ENCODE peak calls at places on chromosomes 5 and 9, in seven cellular contexts. One of them, this sample, is unnamed.
A peak's percentile ranks its signal among the peaks of the same experiment; 100 is the strongest.

GRCh38 chr5:150487199-150488061 is 20.5 kb upstream of the NDST1 start:
- DNase-seq in GM19239: peak; percentile 38
- DNase-seq in NCI-H524: peak; percentile 79
- DNase-seq in endothelial cell of umbilical vein: peak; percentile 35
- DNase-seq in stimulated activated naive B cell treated with anti-CD40 and anti-IgM and Interleukin-4, amounts not matched to agents 10 μg/mL and 1 μg/mL and 100 μg/mL, for 72 hours: no peak
- DNase-seq in progenitor cell of endocrine pancreas: no peak
- DNase-seq in mucosa of gallbladder: no peak
- DNase-seq in this sample: no peak

GRCh38 chr9:86126998-86127972 is 27.9 kb upstream of the GOLM1 start:
- DNase-seq in endothelial cell of umbilical vein: no peak
- DNase-seq in stimulated activated naive B cell treated with anti-CD40 and anti-IgM and Interleukin-4, amounts not matched to agents 10 μg/mL and 1 μg/mL and 100 μg/mL, for 72 hours: no peak
- DNase-seq in mucosa of gallbladder: peak; percentile 94
- DNase-seq in GM19239: no peak
- DNase-seq in progenitor cell of endocrine pancreas: peak; percentile 75
- DNase-seq in NCI-H524: peak; percentile 21
- DNase-seq in this sample: no peak

GRCh38 chr5:130237721-130238120 is 333.5 kb downstream of the CHSY3 start:
- DNase-seq in GM19239: no peak
- DNase-seq in mucosa of gallbladder: no peak
- DNase-seq in progenitor cell of endocrine pancreas: no peak
- DNase-seq in endothelial cell of umbilical vein: peak; percentile 87
- DNase-seq in stimulated activated naive B cell treated with anti-CD40 and anti-IgM and Interleukin-4, amounts not matched to agents 10 μg/mL and 1 μg/mL and 100 μg/mL, for 72 hours: no peak
- DNase-seq in NCI-H524: no peak
- DNase-seq in this sample: no peak

GRCh38 chr5:1108008-1108864 is 3.6 kb downstream of the SLC12A7 start:
- DNase-seq in progenitor cell of endocrine pancreas: no peak
- DNase-seq in stimulated activated naive B cell treated with anti-CD40 and anti-IgM and Interleukin-4, amounts not matched to agents 10 μg/mL and 1 μg/mL and 100 μg/mL, for 72 hours: no peak
- DNase-seq in endothelial cell of umbilical vein: no peak
- DNase-seq in NCI-H524: no peak
- DNase-seq in mucosa of gallbladder: no peak
- DNase-seq in GM19239: no peak
- DNase-seq in this sample: no peak

GRCh38 chr5:143674469-143674786 is 137.5 kb upstream of the HMHB1 start:
- DNase-seq in endothelial cell of umbilical vein: no peak
- DNase-seq in mucosa of gallbladder: no peak
- DNase-seq in progenitor cell of endocrine pancreas: no peak
- DNase-seq in NCI-H524: no peak
- DNase-seq in stimulated activated naive B cell treated with anti-CD40 and anti-IgM and Interleukin-4, amounts not matched to agents 10 μg/mL and 1 μg/mL and 100 μg/mL, for 72 hours: no peak
- DNase-seq in GM19239: no peak
- DNase-seq in this sample: no peak

GRCh38 chr5:148486456-148486855 is 102.7 kb downstream of the FBXO38 start:
- DNase-seq in mucosa of gallbladder: no peak
- DNase-seq in stimulated activated naive B cell treated with anti-CD40 and anti-IgM and Interleukin-4, amounts not matched to agents 10 μg/mL and 1 μg/mL and 100 μg/mL, for 72 hours: no peak
- DNase-seq in NCI-H524: no peak
- DNase-seq in progenitor cell of endocrine pancreas: no peak
- DNase-seq in GM19239: no peak
- DNase-seq in endothelial cell of umbilical vein: no peak
- DNase-seq in this sample: no peak

GRCh38 chr5:163503106-163504090 is 2.0 kb upstream of the MAT2B start:
- DNase-seq in NCI-H524: peak; percentile 19
- DNase-seq in GM19239: peak; percentile 16
- DNase-seq in mucosa of gallbladder: peak; percentile 62
- DNase-seq in endothelial cell of umbilical vein: peak; percentile 86
- DNase-seq in stimulated activated naive B cell treated with anti-CD40 and anti-IgM and Interleukin-4, amounts not matched to agents 10 μg/mL and 1 μg/mL and 100 μg/mL, for 72 hours: peak; percentile 12
- DNase-seq in progenitor cell of endocrine pancreas: no peak
- DNase-seq in this sample: peak; percentile 36

GRCh38 chr5:177434437-177434836 is 8.0 kb downstream of the GRK6 start:
- DNase-seq in NCI-H524: no peak
- DNase-seq in stimulated activated naive B cell treated with anti-CD40 and anti-IgM and Interleukin-4, amounts not matched to agents 10 μg/mL and 1 μg/mL and 100 μg/mL, for 72 hours: no peak
- DNase-seq in mucosa of gallbladder: no peak
- DNase-seq in progenitor cell of endocrine pancreas: no peak
- DNase-seq in endothelial cell of umbilical vein: no peak
- DNase-seq in GM19239: no peak
- DNase-seq in this sample: peak; percentile 43

GRCh38 chr9:107739601-107740082 is 250.1 kb upstream of the KLF4 start:
- DNase-seq in NCI-H524: no peak
- DNase-seq in GM19239: no peak
- DNase-seq in progenitor cell of endocrine pancreas: no peak
- DNase-seq in mucosa of gallbladder: no peak
- DNase-seq in endothelial cell of umbilical vein: no peak
- DNase-seq in stimulated activated naive B cell treated with anti-CD40 and anti-IgM and Interleukin-4, amounts not matched to agents 10 μg/mL and 1 μg/mL and 100 μg/mL, for 72 hours: no peak
- DNase-seq in this sample: no peak

GRCh38 chr9:77304543-77304942 is 127.2 kb downstream of the VPS13A start:
- DNase-seq in mucosa of gallbladder: no peak
- DNase-seq in stimulated activated naive B cell treated with anti-CD40 and anti-IgM and Interleukin-4, amounts not matched to agents 10 μg/mL and 1 μg/mL and 100 μg/mL, for 72 hours: no peak
- DNase-seq in NCI-H524: no peak
- DNase-seq in GM19239: no peak
- DNase-seq in progenitor cell of endocrine pancreas: no peak
- DNase-seq in endothelial cell of umbilical vein: no peak
- DNase-seq in this sample: no peak

GRCh38 chr5:147902606-147903115 is 3.7 kb downstream of the C5orf46 start:
- DNase-seq in NCI-H524: no peak
- DNase-seq in stimulated activated naive B cell treated with anti-CD40 and anti-IgM and Interleukin-4, amounts not matched to agents 10 μg/mL and 1 μg/mL and 100 μg/mL, for 72 hours: no peak
- DNase-seq in mucosa of gallbladder: no peak
- DNase-seq in endothelial cell of umbilical vein: no peak
- DNase-seq in GM19239: no peak
- DNase-seq in progenitor cell of endocrine pancreas: no peak
- DNase-seq in this sample: no peak

GRCh38 chr5:10374032-10374431 is 20.5 kb downstream of the MARCHF6 start:
- DNase-seq in NCI-H524: no peak
- DNase-seq in GM19239: no peak
- DNase-seq in mucosa of gallbladder: no peak
- DNase-seq in endothelial cell of umbilical vein: no peak
- DNase-seq in stimulated activated naive B cell treated with anti-CD40 and anti-IgM and Interleukin-4, amounts not matched to agents 10 μg/mL and 1 μg/mL and 100 μg/mL, for 72 hours: no peak
- DNase-seq in progenitor cell of endocrine pancreas: no peak
- DNase-seq in this sample: no peak

GRCh38 chr9:13810510-13810909 is 503.4 kb downstream of the NFIB start:
- DNase-seq in stimulated activated naive B cell treated with anti-CD40 and anti-IgM and Interleukin-4, amounts not matched to agents 10 μg/mL and 1 μg/mL and 100 μg/mL, for 72 hours: no peak
- DNase-seq in NCI-H524: no peak
- DNase-seq in progenitor cell of endocrine pancreas: no peak
- DNase-seq in endothelial cell of umbilical vein: no peak
- DNase-seq in mucosa of gallbladder: no peak
- DNase-seq in GM19239: no peak
- DNase-seq in this sample: no peak

GRCh38 chr9:103942652-103943051 is 151.5 kb upstream of the SMC2 start:
- DNase-seq in progenitor cell of endocrine pancreas: no peak
- DNase-seq in NCI-H524: peak; percentile 7
- DNase-seq in GM19239: no peak
- DNase-seq in stimulated activated naive B cell treated with anti-CD40 and anti-IgM and Interleukin-4, amounts not matched to agents 10 μg/mL and 1 μg/mL and 100 μg/mL, for 72 hours: no peak
- DNase-seq in endothelial cell of umbilical vein: no peak
- DNase-seq in mucosa of gallbladder: no peak
- DNase-seq in this sample: no peak